ENCODE peak calls at places on chromosome 14, in five cellular contexts. T, J, H, L and U are unnamed samples.

GRCh38 chr14:61662437-61663311 is 32.6 kb upstream of the HIF1A start:
- DNase-seq in T (no peak), J (peak; percentile 25), L (no peak), H (peak; percentile 91), U (no peak)

GRCh38 chr14:68808696-68809095 is 15.8 kb upstream of the ZFP36L1 start:
- DNase-seq in T (no peak), J (no peak), L (no peak), H (no peak), U (peak; percentile 64)

GRCh38 chr14:70640938-70641547 is 673 bp upstream of the TTC9 start:
- DNase-seq in L (peak; percentile 57), T (peak; percentile 15), J (no peak), H (no peak), U (no peak)

GRCh38 chr14:32698831-32699230 is 239.8 kb upstream of the NPAS3 start:
- DNase-seq in T (no peak), L (no peak), H (peak; percentile 48), J (no peak), U (no peak)

GRCh38 chr14:88504602-88505001 is 50.2 kb downstream of the PTPN21 start:
- DNase-seq in T (no peak), J (no peak), H (no peak), L (no peak), U (no peak)

GRCh38 chr14:105200641-105201040 is 19.5 kb upstream of the NUDT14 start:
- DNase-seq in T (no peak), J (no peak), L (no peak), H (no peak), U (no peak)

GRCh38 chr14:28875937-28876910 is 109.6 kb downstream of the FOXG1 start:
- DNase-seq in J (no peak), L (no peak), H (no peak), T (peak; percentile 96), U (no peak)

GRCh38 chr14:26008290-26008689 is 589.5 kb downstream of the NOVA1 start:
- DNase-seq in J (no peak), T (peak; percentile 41), L (no peak), H (no peak), U (no peak)

GRCh38 chr14:96117101-96117897 is 78.1 kb downstream of the C14orf132 start:
- DNase-seq in H (peak; percentile 48), L (no peak), J (no peak), T (peak; percentile 32), U (no peak)

GRCh38 chr14:64915797-64916196 is 1.5 kb downstream of the CHURC1 start:
- DNase-seq in H (no peak), T (no peak), J (no peak), L (no peak), U (no peak)

GRCh38 chr14:45135181-45135580 is 549 bp upstream of the FANCM start:
- DNase-seq in T (peak; percentile 67), J (no peak), L (no peak), H (peak; percentile 43), U (no peak)

GRCh38 chr14:52950410-52950897 is 396 bp downstream of the FERMT2 start:
- DNase-seq in L (peak; percentile 33), J (peak; percentile 76), H (no peak), T (peak; percentile 26), U (peak; percentile 78)

GRCh38 chr14:65354715-65355114 is 57.8 kb upstream of the FUT8 start:
- DNase-seq in L (no peak), J (no peak), H (no peak), T (no peak), U (no peak)

GRCh38 chr14:90276627-90277367 is 20.4 kb downstream of the PSMC1 start:
- DNase-seq in L (no peak), H (no peak), T (no peak), J (no peak), U (no peak)